ENCODE peak calls at places on chromosomes 4 and X, in four cellular contexts. One of them, this sample, is unnamed.

GRCh38 chr4:186058253-186058979 is 10.5 kb upstream of the TLR3 start:
- DNase-seq in ovary: no peak
- DNase-seq in dorsolateral prefrontal cortex: no peak
- DNase-seq in AG10803: no peak
- DNase-seq in this sample: no peak

GRCh38 chr4:105633241-105633640 is 75.2 kb downstream of the INTS12 start:
- DNase-seq in dorsolateral prefrontal cortex: no peak
- DNase-seq in ovary: no peak
- DNase-seq in AG10803: no peak
- DNase-seq in this sample: no peak

GRCh38 chrX:136446208-136446607 is 41.5 kb upstream of the BRS3 start:
- DNase-seq in ovary: no peak
- DNase-seq in dorsolateral prefrontal cortex: no peak
- DNase-seq in AG10803: no peak
- DNase-seq in this sample: no peak

GRCh38 chrX:72107320-72107719 is 24.4 kb downstream of the RTL5 start:
- DNase-seq in dorsolateral prefrontal cortex: no peak
- DNase-seq in AG10803: peak; percentile 41
- DNase-seq in ovary: no peak
- DNase-seq in this sample: no peak

GRCh38 chrX:53494427-53494826 is 60.3 kb upstream of the HSD17B10 start:
- DNase-seq in ovary: no peak
- DNase-seq in dorsolateral prefrontal cortex: no peak
- DNase-seq in AG10803: peak; percentile 34
- DNase-seq in this sample: no peak

GRCh38 chr4:149604827-149605226 is 210.8 kb downstream of the IQCM start:
- DNase-seq in AG10803: no peak
- DNase-seq in ovary: no peak
- DNase-seq in dorsolateral prefrontal cortex: no peak
- DNase-seq in this sample: no peak

GRCh38 chr4:78310056-78310731 is 241.4 kb upstream of the ANXA3 start:
- DNase-seq in dorsolateral prefrontal cortex: no peak
- DNase-seq in AG10803: peak; percentile 58
- DNase-seq in ovary: no peak
- DNase-seq in this sample: no peak

GRCh38 chrX:109679820-109680219 is 53.2 kb downstream of the ACSL4 start:
- DNase-seq in AG10803: no peak
- DNase-seq in dorsolateral prefrontal cortex: no peak
- DNase-seq in ovary: no peak
- DNase-seq in this sample: no peak

GRCh38 chrX:15298201-15298600 is 17.2 kb downstream of the ASB11 start:
- DNase-seq in AG10803: no peak
- DNase-seq in ovary: no peak
- DNase-seq in dorsolateral prefrontal cortex: no peak
- DNase-seq in this sample: no peak

GRCh38 chr4:1216076-1216614 is 32.8 kb downstream of the CTBP1 start:
- DNase-seq in AG10803: no peak
- DNase-seq in dorsolateral prefrontal cortex: no peak
- DNase-seq in ovary: no peak
- DNase-seq in this sample: no peak

GRCh38 chr4:1218892-1219552 is 29.9 kb downstream of the CTBP1 start:
- DNase-seq in dorsolateral prefrontal cortex: no peak
- DNase-seq in ovary: no peak
- DNase-seq in AG10803: no peak
- DNase-seq in this sample: no peak

GRCh38 chr4:1215347-1216075 is 33.4 kb downstream of the CTBP1 start:
- DNase-seq in ovary: peak; percentile 70
- DNase-seq in dorsolateral prefrontal cortex: no peak
- DNase-seq in AG10803: no peak
- DNase-seq in this sample: peak; percentile 74

GRCh38 chr4:1217366-1217765 is 31.6 kb downstream of the CTBP1 start:
- DNase-seq in ovary: no peak
- DNase-seq in dorsolateral prefrontal cortex: no peak
- DNase-seq in AG10803: no peak
- DNase-seq in this sample: no peak

DNA sequence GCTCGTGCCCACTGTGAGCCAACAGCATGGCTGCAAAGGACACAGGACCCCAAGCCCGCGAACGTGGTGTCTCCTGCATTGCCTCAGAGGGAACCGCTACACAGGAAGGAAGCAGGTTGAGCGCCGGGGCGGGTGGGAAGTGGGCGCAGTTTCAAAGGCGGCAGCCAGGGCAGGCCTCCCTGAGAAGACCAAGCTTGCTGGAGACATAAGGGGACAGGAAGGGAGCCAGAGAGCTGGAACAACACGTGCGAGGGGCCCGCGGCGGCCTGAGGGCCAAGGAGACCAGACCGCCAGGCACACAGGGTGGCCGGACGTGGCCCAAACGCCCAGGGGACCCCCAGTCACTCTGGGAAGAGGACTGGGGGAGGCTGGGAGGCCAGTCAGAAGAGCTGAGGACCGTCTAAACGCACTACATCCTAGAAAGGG is 32.0 kb downstream of the CTBP1 start:
- DNase-seq in dorsolateral prefrontal cortex: no peak
- DNase-seq in ovary: no peak
- DNase-seq in AG10803: no peak
- DNase-seq in this sample: no peak
- H3K4me3 ChIP-seq in dorsolateral prefrontal cortex: no peak overlapping the region
- H3K4me3 ChIP-seq in ovary: no peak overlapping the region
- H3K4me3 ChIP-seq in AG10803: no peak overlapping the region
- H3K4me3 ChIP-seq in this sample: no peak overlapping the region

GRCh38 chrX:133681897-133682296 is 266.6 kb upstream of the GPC4 start:
- DNase-seq in dorsolateral prefrontal cortex: no peak
- DNase-seq in AG10803: no peak
- DNase-seq in ovary: no peak
- DNase-seq in this sample: no peak
- H3K4me3 ChIP-seq in dorsolateral prefrontal cortex: no peak overlapping the region
- H3K4me3 ChIP-seq in AG10803: no peak overlapping the region
- H3K4me3 ChIP-seq in ovary: no peak overlapping the region
- H3K4me3 ChIP-seq in this sample: no peak overlapping the region

GRCh38 chr4:147103403-147103946 is 157.8 kb upstream of the TTC29 start:
- DNase-seq in ovary: no peak
- DNase-seq in dorsolateral prefrontal cortex: no peak
- DNase-seq in AG10803: peak; percentile 97
- DNase-seq in this sample: peak; percentile 46
- H3K4me3 ChIP-seq in ovary: no peak overlapping the region
- H3K4me3 ChIP-seq in dorsolateral prefrontal cortex: no peak overlapping the region
- H3K4me3 ChIP-seq in AG10803: peak overlapping the region; percentile 1
- H3K4me3 ChIP-seq in this sample: no peak overlapping the region

GRCh38 chr4:81030061-81030616 is 369 bp upstream of the BMP3 start:
- DNase-seq in AG10803: no peak
- DNase-seq in dorsolateral prefrontal cortex: no peak
- DNase-seq in ovary: no peak
- DNase-seq in this sample: no peak

GRCh38 chr4:81032174-81032551 is 1.7 kb downstream of the BMP3 start:
- DNase-seq in ovary: no peak
- DNase-seq in dorsolateral prefrontal cortex: no peak
- DNase-seq in AG10803: no peak
- DNase-seq in this sample: no peak

GRCh38 chr4:81032805-81033684 is 2.5 kb downstream of the BMP3 start:
- DNase-seq in AG10803: no peak
- DNase-seq in ovary: no peak
- DNase-seq in dorsolateral prefrontal cortex: no peak
- DNase-seq in this sample: no peak

GRCh38 chr4:81030617-81031388 is at the start of gene BMP3:
- DNase-seq in AG10803: peak; percentile 26
- DNase-seq in ovary: peak; percentile 20
- DNase-seq in dorsolateral prefrontal cortex: no peak
- DNase-seq in this sample: peak; percentile 19

DNA sequence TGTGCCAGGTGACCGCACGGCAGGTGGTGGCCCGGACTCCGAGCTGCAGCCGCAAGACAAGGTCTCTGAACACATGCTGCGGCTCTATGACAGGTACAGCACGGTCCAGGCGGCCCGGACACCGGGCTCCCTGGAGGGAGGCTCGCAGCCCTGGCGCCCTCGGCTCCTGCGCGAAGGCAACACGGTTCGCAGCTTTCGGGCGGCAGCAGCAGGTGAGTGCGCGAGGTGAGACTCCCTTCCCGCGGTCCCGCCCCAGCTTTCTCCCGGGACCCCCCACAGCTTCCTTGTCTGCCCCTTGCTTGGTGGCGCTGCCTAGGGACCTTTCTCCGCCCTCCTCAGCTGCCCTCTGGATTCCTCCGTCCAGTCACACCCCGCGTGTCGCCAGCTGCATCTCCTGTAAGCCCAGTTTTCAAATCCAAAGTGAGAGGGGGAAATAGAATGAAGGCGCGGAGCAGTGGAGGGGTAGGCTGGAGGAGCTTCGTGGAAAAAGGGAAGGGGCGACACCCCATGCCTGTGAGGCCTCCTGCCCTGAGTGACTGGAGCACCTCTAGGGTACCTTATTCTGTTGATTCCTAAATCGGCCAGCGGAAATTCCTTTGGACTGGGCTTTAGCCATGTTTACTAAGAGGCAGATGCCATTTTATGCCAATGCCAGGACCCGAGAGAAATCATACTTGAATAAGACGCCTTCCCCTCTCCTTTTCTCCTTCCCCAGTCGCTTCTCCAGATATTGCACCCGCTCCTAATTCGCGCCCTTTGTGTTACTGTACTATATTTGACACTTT is 1.1 kb downstream of the BMP3 start:
- DNase-seq in ovary: no peak
- DNase-seq in AG10803: no peak
- DNase-seq in dorsolateral prefrontal cortex: no peak
- DNase-seq in this sample: peak; percentile 14
- H3K4me3 ChIP-seq in ovary: peak overlapping the region; percentile 33
- H3K4me3 ChIP-seq in AG10803: peak overlapping the region; percentile 35
- H3K4me3 ChIP-seq in dorsolateral prefrontal cortex: peak overlapping the region; percentile 60
- H3K4me3 ChIP-seq in this sample: peak overlapping the region; percentile 43

GRCh38 chr4:38869511-38869910 is 1.9 kb downstream of the FAM114A1 start:
- DNase-seq in AG10803: peak; percentile 48
- DNase-seq in dorsolateral prefrontal cortex: no peak
- DNase-seq in ovary: no peak
- DNase-seq in this sample: no peak
- H3K4me3 ChIP-seq in AG10803: peak overlapping the region; percentile 94
- H3K4me3 ChIP-seq in dorsolateral prefrontal cortex: no peak overlapping the region
- H3K4me3 ChIP-seq in ovary: no peak overlapping the region
- H3K4me3 ChIP-seq in this sample: no peak overlapping the region

GRCh38 chr4:87680271-87680670 is 30.2 kb downstream of the DMP1 start:
- DNase-seq in dorsolateral prefrontal cortex: no peak
- DNase-seq in ovary: no peak
- DNase-seq in AG10803: no peak
- DNase-seq in this sample: no peak
- H3K4me3 ChIP-seq in dorsolateral prefrontal cortex: peak overlapping the region; percentile 48
- H3K4me3 ChIP-seq in ovary: no peak overlapping the region
- H3K4me3 ChIP-seq in AG10803: no peak overlapping the region
- H3K4me3 ChIP-seq in this sample: no peak overlapping the region

GRCh38 chr4:39641451-39641850 is 2.8 kb upstream of the SMIM14 start:
- DNase-seq in dorsolateral prefrontal cortex: no peak
- DNase-seq in ovary: no peak
- DNase-seq in AG10803: no peak
- DNase-seq in this sample: no peak

GRCh38 chr4:39638358-39639239 is at the start of gene SMIM14:
- DNase-seq in dorsolateral prefrontal cortex: peak; percentile 98
- DNase-seq in AG10803: peak; percentile 99
- DNase-seq in ovary: peak; percentile 99
- DNase-seq in this sample: peak; percentile 98

GRCh38 chr4:39637572-39638357 is 900 bp downstream of the SMIM14 start:
- DNase-seq in dorsolateral prefrontal cortex: no peak
- DNase-seq in AG10803: peak; percentile 70
- DNase-seq in ovary: peak; percentile 48
- DNase-seq in this sample: peak; percentile 77

GRCh38 chr4:39635023-39635422 is 3.6 kb downstream of the SMIM14 start:
- DNase-seq in ovary: no peak
- DNase-seq in AG10803: no peak
- DNase-seq in dorsolateral prefrontal cortex: no peak
- DNase-seq in this sample: no peak

GRCh38 chr4:39636786-39637185 is 1.9 kb downstream of the SMIM14 start:
- DNase-seq in dorsolateral prefrontal cortex: no peak
- DNase-seq in ovary: no peak
- DNase-seq in AG10803: no peak
- DNase-seq in this sample: no peak
- H3K4me3 ChIP-seq in dorsolateral prefrontal cortex: peak overlapping the region; percentile 90
- H3K4me3 ChIP-seq in ovary: peak overlapping the region; percentile 94
- H3K4me3 ChIP-seq in AG10803: peak overlapping the region; percentile 93
- H3K4me3 ChIP-seq in this sample: peak overlapping the region; percentile 93

GRCh38 chr4:139975830-139976272 is 178.1 kb downstream of the MAML3 start:
- DNase-seq in AG10803: peak; percentile 55
- DNase-seq in dorsolateral prefrontal cortex: no peak
- DNase-seq in ovary: peak; percentile 30
- DNase-seq in this sample: peak; percentile 59

GRCh38 chr4:139973015-139973414 is 181.0 kb downstream of the MAML3 start:
- DNase-seq in dorsolateral prefrontal cortex: no peak
- DNase-seq in AG10803: peak; percentile 32
- DNase-seq in ovary: no peak
- DNase-seq in this sample: no peak

GRCh38 chr4:139973611-139974010 is 180.4 kb downstream of the MAML3 start:
- DNase-seq in AG10803: peak; percentile 27
- DNase-seq in ovary: no peak
- DNase-seq in dorsolateral prefrontal cortex: no peak
- DNase-seq in this sample: no peak

GRCh38 chr4:139977838-139978604 is 176.0 kb downstream of the MAML3 start:
- DNase-seq in dorsolateral prefrontal cortex: no peak
- DNase-seq in ovary: no peak
- DNase-seq in AG10803: no peak
- DNase-seq in this sample: no peak

DNA sequence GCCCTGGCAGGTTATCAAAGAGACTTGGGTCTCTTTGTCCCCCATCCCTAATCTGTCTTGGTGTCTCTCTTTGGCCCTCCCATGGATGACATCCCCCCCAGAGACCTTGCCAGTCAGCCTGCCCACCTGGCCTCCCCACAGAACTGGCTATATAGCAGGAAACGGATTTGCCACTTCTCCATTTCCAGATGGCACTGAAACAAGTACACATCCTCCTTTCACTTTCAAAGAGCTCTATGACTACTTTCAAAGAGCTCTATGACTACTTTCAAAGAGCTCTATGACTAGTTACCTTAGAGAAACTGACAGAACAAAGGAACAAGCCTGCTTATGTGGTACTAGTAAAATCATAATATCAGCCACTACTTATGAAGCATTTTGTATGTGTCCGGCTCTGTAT is 175.3 kb downstream of the MAML3 start:
- DNase-seq in dorsolateral prefrontal cortex: no peak
- DNase-seq in ovary: no peak
- DNase-seq in AG10803: no peak
- DNase-seq in this sample: no peak
- H3K4me3 ChIP-seq in dorsolateral prefrontal cortex: no peak overlapping the region
- H3K4me3 ChIP-seq in ovary: no peak overlapping the region
- H3K4me3 ChIP-seq in AG10803: no peak overlapping the region
- H3K4me3 ChIP-seq in this sample: no peak overlapping the region

This sample was measured in testis.